ENCODE peak calls at places on chromosomes 16 and 17, in ten cellular contexts. S is T-helper 9 cell; M is activated CD8-positive, alpha-beta memory T cell treated with anti-CD3 and anti-CD28 coated beads for 1 hour; N is T follicular helper cell; G is foreskin fibroblast; H is smooth muscle cell of the brain vasculature; E is lower leg skin; V is GM03348; W is EL; K is cardiac muscle cell. B is an unnamed sample.

GRCh38 chr16:64011650-64012049 is 1110.2 kb downstream of the CDH11 start:
- DNase-seq in H (no peak), V (no peak), M (no peak), N (no peak), K (no peak), W (no peak), S (no peak), G (no peak), E (no peak), B (no peak)

GRCh38 chr16:4690946-4691665 is 2.3 kb upstream of the NUDT16L1 start:
- DNase-seq in H (no peak), W (no peak), M (no peak), S (no peak), V (no peak), K (no peak), E (no peak), N (no peak), G (no peak), B (no peak)

GRCh38 chr17:49748791-49749190 is 15.1 kb downstream of the FAM117A start:
- DNase-seq in S (peak), G (no peak), H (no peak), W (no peak), N (peak), E (no peak), V (no peak), K (no peak), M (no peak), B (peak)

GRCh38 chr16:48537909-48538745 is 71.9 kb downstream of the N4BP1 start:
- DNase-seq in E (no peak), N (no peak), V (no peak), M (no peak), G (peak), H (no peak), S (no peak), K (peak), W (no peak), B (no peak)

GRCh38 chr17:31726980-31727427 is 132.0 kb downstream of the COPRS start:
- DNase-seq in V (no peak), H (no peak), G (peak), M (no peak), N (no peak), S (no peak), K (no peak), W (peak), E (no peak), B (no peak)

GRCh38 chr17:81534157-81535006 is 6.2 kb downstream of the FSCN2 start:
- DNase-seq in W (no peak), V (no peak), S (no peak), E (no peak), H (no peak), K (no peak), M (no peak), N (no peak), G (peak), B (no peak)

GRCh38 chr16:84041421-84041820 is 1.2 kb downstream of the SLC38A8 start:
- DNase-seq in H (no peak), W (no peak), N (no peak), S (no peak), K (no peak), G (no peak), E (no peak), M (no peak), V (no peak), B (no peak)

GRCh38 chr16:81168406-81168805 is 70.1 kb upstream of the BCO1 start:
- DNase-seq in E (no peak), S (no peak), K (no peak), N (no peak), V (no peak), M (no peak), W (no peak), G (no peak), H (no peak), B (no peak)

GRCh38 chr17:55458977-55459376 is 37.3 kb upstream of the MMD start:
- DNase-seq in E (no peak), S (no peak), G (peak), H (no peak), N (no peak), W (peak), K (no peak), V (peak), M (no peak), B (no peak)

B was measured in effector memory CD4-positive, alpha-beta T cell.